ENCODE peak calls at places on chromosomes 3 and 15, in seven cellular contexts. M is IMR-90, E is H9, G is H1, I is neuronal stem cell, D is mesenchymal stem cell, L is trophoblast cell. V is an unnamed sample.

GRCh38 chr15:84780492-84780891 is 32.1 kb downstream of the ZNF592 start:
- DNase-seq in M (no peak), E (no peak), G (no peak), I (no peak), D (no peak), L (no peak), V (no peak)

GRCh38 chr3:170357920-170358854 is 672 bp downstream of the SKIL start:
- DNase-seq in M (peak; percentile 59), E (peak; percentile 67), G (no peak), I (peak; percentile 45), D (peak; percentile 87), L (peak; percentile 46), V (peak; percentile 88)

GRCh38 chr15:22229971-22230815 is 149.9 kb downstream of the OR4M2 start:
- DNase-seq in M (no peak), E (no peak), G (no peak), I (no peak), D (no peak), L (no peak), V (no peak)

GRCh38 chr3:116971531-116971930 is 262.0 kb downstream of the TUSC7 start:
- DNase-seq in M (no peak), E (no peak), G (no peak), I (no peak), D (no peak), L (no peak), V (peak; percentile 36)

GRCh38 chr3:44862221-44862637 is 517 bp downstream of the TMEM42 start:
- DNase-seq in M (peak; percentile 19), E (no peak), G (no peak), I (peak; percentile 8), D (peak; percentile 40), L (no peak), V (peak; percentile 63)

GRCh38 chr3:72482589-72483249 is 365.5 kb downstream of the SHQ1 start:
- DNase-seq in M (peak; percentile 74), E (no peak), G (no peak), I (no peak), D (peak; percentile 82), L (peak; percentile 50), V (peak; percentile 69)

GRCh38 chr3:177229791-177230190 is 32.5 kb upstream of the TBL1XR1 start:
- DNase-seq in M (peak; percentile 11), E (no peak), G (no peak), I (no peak), D (peak; percentile 11), L (no peak), V (no peak)

GRCh38 chr3:7787871-7788828 is 713.5 kb upstream of the LMCD1 start:
- DNase-seq in M (no peak), E (no peak), G (no peak), I (no peak), D (no peak), L (no peak), V (peak; percentile 88)

GRCh38 chr3:114380233-114380645 is 86.4 kb downstream of the TIGIT start:
- DNase-seq in M (peak; percentile 92), E (no peak), G (no peak), I (no peak), D (peak; percentile 78), L (no peak), V (peak; percentile 36)

GRCh38 chr3:99920530-99921376 is 103.1 kb downstream of the CMSS1 start:
- DNase-seq in M (peak; percentile 76), E (peak; percentile 47), G (no peak), I (no peak), D (peak; percentile 60), L (no peak), V (peak; percentile 91)

DNA sequence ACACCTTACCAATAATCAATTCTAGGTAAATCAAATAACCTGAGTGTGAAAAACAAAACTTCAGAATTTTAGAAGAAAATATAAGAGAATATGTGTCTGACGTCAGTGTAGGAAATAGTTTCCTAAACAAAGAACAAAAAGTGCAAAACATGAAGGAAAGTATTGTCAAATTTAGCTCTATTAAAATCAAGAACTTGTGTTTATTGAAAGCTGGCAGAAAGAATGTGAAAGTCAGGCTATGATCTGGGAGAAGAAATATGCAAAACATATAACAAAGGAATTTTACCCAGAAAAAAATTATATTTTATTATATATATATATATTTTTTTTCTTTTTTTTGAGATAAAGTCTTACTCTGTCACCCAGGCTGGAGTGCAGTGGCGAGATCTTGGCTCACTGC is 129.1 kb upstream of the ANKRD28 start:
- DNase-seq in M (peak; percentile 54), E (no peak), G (no peak), I (no peak), D (no peak), L (no peak), V (no peak)
- H3K27ac ChIP-seq in M (no peak overlapping the region), E (no peak overlapping the region), G (no peak overlapping the region), I (no peak overlapping the region), D (no peak overlapping the region), L (no peak overlapping the region), V (no peak overlapping the region)

GRCh38 chr3:146537603-146538002 is 6.8 kb downstream of the PLSCR1 start:
- DNase-seq in M (no peak), E (no peak), G (no peak), I (no peak), D (no peak), L (peak; percentile 6), V (peak; percentile 43)

GRCh38 chr3:146532406-146532805 is 12.0 kb downstream of the PLSCR1 start:
- DNase-seq in M (no peak), E (no peak), G (no peak), I (no peak), D (peak; percentile 38), L (peak; percentile 37), V (no peak)

GRCh38 chr3:146540236-146540635 is 4.2 kb downstream of the PLSCR1 start:
- DNase-seq in M (no peak), E (no peak), G (no peak), I (no peak), D (no peak), L (no peak), V (no peak)

GRCh38 chr3:146539315-146539714 is 5.1 kb downstream of the PLSCR1 start:
- DNase-seq in M (no peak), E (no peak), G (no peak), I (no peak), D (no peak), L (no peak), V (no peak)

DNA sequence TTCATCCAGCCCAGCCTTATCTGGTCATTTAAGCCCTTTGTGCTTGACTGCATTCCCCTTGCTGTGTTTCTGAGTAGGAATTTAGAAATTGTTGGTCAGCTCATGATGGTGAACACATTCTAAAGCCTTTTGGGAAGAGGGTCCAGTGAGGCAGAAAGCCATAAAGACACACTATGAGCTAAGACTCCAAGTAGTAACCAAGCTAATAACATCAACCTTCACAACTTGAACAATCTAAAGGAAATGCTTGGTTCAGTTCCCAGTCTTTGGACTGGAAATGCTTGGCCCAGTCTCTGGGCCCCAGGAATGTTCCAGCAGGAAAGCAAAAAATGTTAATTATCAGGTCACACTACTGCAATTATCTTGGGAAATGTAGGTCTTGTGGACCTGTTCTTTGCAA is 7.7 kb downstream of the PLSCR1 start:
- DNase-seq in M (no peak), E (no peak), G (no peak), I (no peak), D (no peak), L (peak; percentile 25), V (no peak)
- H4K8ac ChIP-seq in M (no peak overlapping the region), E (no peak overlapping the region), G (no peak overlapping the region), I (no peak overlapping the region), D (no peak overlapping the region), L (no peak overlapping the region), V (no peak overlapping the region)

GRCh38 chr3:42668403-42668740 is 14.9 kb downstream of the ZBTB47 start:
- DNase-seq in M (no peak), E (no peak), G (no peak), I (no peak), D (no peak), L (no peak), V (no peak)

GRCh38 chr3:42666577-42666998 is 13.1 kb downstream of the ZBTB47 start:
- DNase-seq in M (no peak), E (no peak), G (no peak), I (no peak), D (no peak), L (no peak), V (no peak)

GRCh38 chr3:42668793-42669217 is 15.3 kb downstream of the ZBTB47 start:
- DNase-seq in M (no peak), E (no peak), G (no peak), I (no peak), D (no peak), L (no peak), V (no peak)

GRCh38 chr3:42667096-42667522 is 13.6 kb downstream of the ZBTB47 start:
- DNase-seq in M (no peak), E (no peak), G (no peak), I (no peak), D (no peak), L (no peak), V (no peak)

DNA sequence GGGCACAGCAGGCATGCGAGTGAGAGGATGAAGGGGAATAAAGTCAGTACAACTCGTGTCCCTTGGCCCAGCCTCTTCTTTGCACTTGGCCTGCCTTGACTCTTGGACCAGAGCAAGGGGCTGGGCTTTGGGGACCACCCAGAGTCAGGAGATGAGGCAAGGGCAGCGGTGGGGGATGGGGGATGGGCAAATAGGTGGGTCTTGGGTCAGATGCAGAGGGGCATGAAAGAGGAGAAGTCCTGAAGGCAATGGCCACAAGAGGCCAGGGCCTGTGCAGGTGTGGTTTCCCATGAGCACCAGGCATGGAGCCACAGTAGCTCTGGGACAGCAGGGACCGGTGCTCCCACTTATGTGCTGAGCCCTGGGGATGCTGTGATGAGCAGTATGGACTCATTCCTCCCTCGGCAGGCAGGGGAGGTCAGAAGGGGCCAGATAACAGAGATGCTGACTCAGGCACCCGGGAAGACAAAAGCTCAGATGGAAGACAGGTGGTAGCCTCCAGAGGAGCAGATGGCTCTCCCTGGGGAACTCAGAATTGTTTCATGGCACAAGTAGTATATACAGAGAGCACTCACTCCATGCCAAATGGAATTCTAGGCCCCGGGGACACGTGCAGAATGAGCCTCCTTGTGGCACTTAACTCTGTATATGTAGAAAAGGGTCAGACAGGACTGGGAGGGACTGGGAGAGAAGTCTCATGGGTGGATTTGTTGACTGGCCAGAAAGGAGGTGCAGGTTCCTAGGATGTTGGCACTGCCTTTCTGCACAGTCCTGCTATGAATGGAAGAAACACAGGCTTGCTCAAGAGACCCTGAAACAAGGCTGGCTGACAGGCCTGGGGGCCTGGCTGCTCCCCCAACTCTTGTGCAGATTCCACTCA is 14.3 kb downstream of the ZBTB47 start:
- DNase-seq in M (no peak), E (peak; percentile 26), G (no peak), I (no peak), D (no peak), L (no peak), V (no peak)
- H3K27ac ChIP-seq in M (no peak overlapping the region), E (no peak overlapping the region), G (no peak overlapping the region), I (no peak overlapping the region), D (no peak overlapping the region), L (no peak overlapping the region), V (no peak overlapping the region)

GRCh38 chr3:40456940-40457823 is at the start of gene RPL14:
- DNase-seq in M (peak; percentile 96), E (peak; percentile 94), G (peak; percentile 75), I (peak; percentile 87), D (peak; percentile 97), L (peak; percentile 96), V (peak; percentile 97)

GRCh38 chr3:40452876-40453730 is 4.0 kb upstream of the RPL14 start:
- DNase-seq in M (peak; percentile 98), E (peak; percentile 100), G (peak; percentile 96), I (peak; percentile 95), D (peak; percentile 99), L (peak; percentile 100), V (peak; percentile 100)

GRCh38 chr3:40456279-40456939 is 730 bp upstream of the RPL14 start:
- DNase-seq in M (no peak), E (no peak), G (no peak), I (no peak), D (no peak), L (no peak), V (no peak)

GRCh38 chr3:40453933-40454332 is 3.2 kb upstream of the RPL14 start:
- DNase-seq in M (no peak), E (no peak), G (no peak), I (no peak), D (no peak), L (no peak), V (no peak)

GRCh38 chr3:40455328-40455727 is 1.8 kb upstream of the RPL14 start:
- DNase-seq in M (no peak), E (no peak), G (no peak), I (no peak), D (no peak), L (no peak), V (no peak)
- H4K8ac ChIP-seq in M (no peak overlapping the region), E (no peak overlapping the region), G (no peak overlapping the region), I (no peak overlapping the region), D (no peak overlapping the region), L (no peak overlapping the region), V (no peak overlapping the region)